ENCODE peak calls at places on chromosomes 4 and X, in seven cellular contexts. One of them, this sample, is unnamed.

GRCh38 chrX:63050225-63050624 is 300.9 kb downstream of the SPIN4 start:
- DNase-seq in AG04450: no peak
- DNase-seq in cardiac muscle cell: no peak
- DNase-seq in MM.1S: peak; percentile 77
- DNase-seq in lower lobe of right lung: no peak
- DNase-seq in suprapubic skin: no peak
- DNase-seq in psoas muscle: no peak
- DNase-seq in this sample: no peak

GRCh38 chrX:47321386-47321785 is 49.0 kb upstream of the ZNF157 start:
- DNase-seq in AG04450: no peak
- DNase-seq in cardiac muscle cell: peak; percentile 81
- DNase-seq in MM.1S: no peak
- DNase-seq in lower lobe of right lung: peak; percentile 46
- DNase-seq in suprapubic skin: no peak
- DNase-seq in psoas muscle: peak; percentile 57
- DNase-seq in this sample: no peak

GRCh38 chr4:73816814-73817213 is 19.7 kb upstream of the CXCL6 start:
- DNase-seq in AG04450: peak; percentile 67
- DNase-seq in cardiac muscle cell: peak; percentile 88
- DNase-seq in MM.1S: peak; percentile 53
- DNase-seq in lower lobe of right lung: no peak
- DNase-seq in suprapubic skin: no peak
- DNase-seq in psoas muscle: no peak
- DNase-seq in this sample: peak; percentile 26

GRCh38 chrX:16114640-16115039 is 8.7 kb upstream of the GRPR start:
- DNase-seq in AG04450: peak; percentile 45
- DNase-seq in cardiac muscle cell: peak; percentile 63
- DNase-seq in MM.1S: no peak
- DNase-seq in lower lobe of right lung: no peak
- DNase-seq in suprapubic skin: no peak
- DNase-seq in psoas muscle: no peak
- DNase-seq in this sample: peak; percentile 96

GRCh38 chr4:48490680-48491513 is 845 bp downstream of the ZAR1 start:
- DNase-seq in AG04450: no peak
- DNase-seq in cardiac muscle cell: no peak
- DNase-seq in MM.1S: no peak
- DNase-seq in lower lobe of right lung: peak; percentile 40
- DNase-seq in suprapubic skin: no peak
- DNase-seq in psoas muscle: peak; percentile 14
- DNase-seq in this sample: no peak

GRCh38 chr4:41213563-41214157 is 682 bp downstream of the APBB2 start:
- DNase-seq in AG04450: no peak
- DNase-seq in cardiac muscle cell: peak; percentile 30
- DNase-seq in MM.1S: no peak
- DNase-seq in lower lobe of right lung: no peak
- DNase-seq in suprapubic skin: no peak
- DNase-seq in psoas muscle: peak; percentile 34
- DNase-seq in this sample: no peak

GRCh38 chrX:72245461-72246089 is 6.7 kb upstream of the ERCC6L start:
- DNase-seq in AG04450: no peak
- DNase-seq in cardiac muscle cell: peak; percentile 71
- DNase-seq in MM.1S: peak; percentile 23
- DNase-seq in lower lobe of right lung: peak; percentile 48
- DNase-seq in suprapubic skin: no peak
- DNase-seq in psoas muscle: peak; percentile 40
- DNase-seq in this sample: no peak

GRCh38 chr4:166091914-166092510 is 219.0 kb downstream of the TLL1 start:
- DNase-seq in AG04450: no peak
- DNase-seq in cardiac muscle cell: peak; percentile 67
- DNase-seq in MM.1S: peak; percentile 61
- DNase-seq in lower lobe of right lung: no peak
- DNase-seq in suprapubic skin: no peak
- DNase-seq in psoas muscle: no peak
- DNase-seq in this sample: peak; percentile 2

GRCh38 chr4:55172694-55173287 is 47.4 kb upstream of the KDR start:
- DNase-seq in AG04450: no peak
- DNase-seq in cardiac muscle cell: peak; percentile 82
- DNase-seq in MM.1S: no peak
- DNase-seq in lower lobe of right lung: no peak
- DNase-seq in suprapubic skin: no peak
- DNase-seq in psoas muscle: no peak
- DNase-seq in this sample: no peak

GRCh38 chr4:138910914-138911336 is 104.7 kb upstream of the NOCT start:
- DNase-seq in AG04450: peak; percentile 57
- DNase-seq in cardiac muscle cell: peak; percentile 93
- DNase-seq in MM.1S: no peak
- DNase-seq in lower lobe of right lung: peak; percentile 76
- DNase-seq in suprapubic skin: peak; percentile 82
- DNase-seq in psoas muscle: peak; percentile 56
- DNase-seq in this sample: no peak

GRCh38 chrX:16870095-16870860 is at the start of gene RBBP7:
- DNase-seq in AG04450: peak; percentile 72
- DNase-seq in cardiac muscle cell: peak; percentile 94
- DNase-seq in MM.1S: peak; percentile 86
- DNase-seq in lower lobe of right lung: peak; percentile 92
- DNase-seq in suprapubic skin: peak; percentile 91
- DNase-seq in psoas muscle: peak; percentile 95
- DNase-seq in this sample: peak; percentile 36

GRCh38 chrX:131671714-131672113 is 127.8 kb downstream of the OR13H1 start:
- DNase-seq in AG04450: no peak
- DNase-seq in cardiac muscle cell: no peak
- DNase-seq in MM.1S: no peak
- DNase-seq in lower lobe of right lung: no peak
- DNase-seq in suprapubic skin: no peak
- DNase-seq in psoas muscle: no peak
- DNase-seq in this sample: no peak

GRCh38 chrX:131677655-131678628 is 134.1 kb downstream of the OR13H1 start:
- DNase-seq in AG04450: no peak
- DNase-seq in cardiac muscle cell: peak; percentile 23
- DNase-seq in MM.1S: peak; percentile 51
- DNase-seq in lower lobe of right lung: no peak
- DNase-seq in suprapubic skin: no peak
- DNase-seq in psoas muscle: peak; percentile 21
- DNase-seq in this sample: no peak

GRCh38 chrX:131675596-131676194 is 131.8 kb downstream of the OR13H1 start:
- DNase-seq in AG04450: no peak
- DNase-seq in cardiac muscle cell: peak; percentile 1
- DNase-seq in MM.1S: peak; percentile 52
- DNase-seq in lower lobe of right lung: no peak
- DNase-seq in suprapubic skin: no peak
- DNase-seq in psoas muscle: no peak
- DNase-seq in this sample: no peak
- TF ChIP-seq CTCF in AG04450: peak; percentile 20
- TF ChIP-seq CTCF in cardiac muscle cell: peak; percentile 33
- TF ChIP-seq CTCF in MM.1S: peak; percentile 77
- TF ChIP-seq CTCF in lower lobe of right lung: no peak
- TF ChIP-seq CTCF in suprapubic skin: no peak
- TF ChIP-seq CTCF in psoas muscle: peak; percentile 31
- TF ChIP-seq CTCF in this sample: no peak

DNA sequence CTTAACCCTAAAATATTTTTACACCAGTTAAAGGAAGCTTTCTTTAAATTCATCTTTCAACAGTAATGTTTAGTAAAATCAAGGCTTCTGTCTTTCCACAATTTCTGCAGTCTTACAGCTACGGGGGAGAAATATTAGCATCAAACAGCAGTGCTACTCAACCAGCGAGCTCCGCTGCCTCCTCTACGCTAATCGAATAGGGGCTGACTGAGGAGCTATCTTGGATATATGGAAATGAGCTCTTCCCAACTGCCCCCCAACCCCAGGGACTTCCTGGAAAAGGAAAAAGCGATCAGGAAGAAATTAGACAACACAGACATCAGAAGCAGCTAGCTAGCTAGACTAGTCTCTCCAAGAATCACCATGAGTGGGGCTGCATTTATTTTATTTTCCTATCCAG is 7.7 kb downstream of the NKX6-1 start:
- DNase-seq in AG04450: no peak
- DNase-seq in cardiac muscle cell: no peak
- DNase-seq in MM.1S: no peak
- DNase-seq in lower lobe of right lung: no peak
- DNase-seq in suprapubic skin: no peak
- DNase-seq in psoas muscle: no peak
- DNase-seq in this sample: no peak
- H3K4me3 ChIP-seq in AG04450: no peak overlapping the region
- H3K4me3 ChIP-seq in cardiac muscle cell: no peak overlapping the region
- H3K4me3 ChIP-seq in MM.1S: no peak overlapping the region
- H3K4me3 ChIP-seq in lower lobe of right lung: no peak overlapping the region
- H3K4me3 ChIP-seq in suprapubic skin: no peak overlapping the region
- H3K4me3 ChIP-seq in psoas muscle: no peak overlapping the region
- H3K4me3 ChIP-seq in this sample: no peak overlapping the region

GRCh38 chrX:39152106-39152649 is 350.9 kb downstream of the MID1IP1 start:
- DNase-seq in AG04450: no peak
- DNase-seq in cardiac muscle cell: peak; percentile 13
- DNase-seq in MM.1S: no peak
- DNase-seq in lower lobe of right lung: peak; percentile 59
- DNase-seq in suprapubic skin: peak; percentile 76
- DNase-seq in psoas muscle: no peak
- DNase-seq in this sample: no peak

GRCh38 chrX:39150621-39151020 is 349.4 kb downstream of the MID1IP1 start:
- DNase-seq in AG04450: no peak
- DNase-seq in cardiac muscle cell: no peak
- DNase-seq in MM.1S: no peak
- DNase-seq in lower lobe of right lung: no peak
- DNase-seq in suprapubic skin: no peak
- DNase-seq in psoas muscle: no peak
- DNase-seq in this sample: no peak

GRCh38 chrX:39145859-39146258 is 344.6 kb downstream of the MID1IP1 start:
- DNase-seq in AG04450: no peak
- DNase-seq in cardiac muscle cell: no peak
- DNase-seq in MM.1S: no peak
- DNase-seq in lower lobe of right lung: no peak
- DNase-seq in suprapubic skin: no peak
- DNase-seq in psoas muscle: no peak
- DNase-seq in this sample: no peak

GRCh38 chrX:39150210-39150609 is 349.0 kb downstream of the MID1IP1 start:
- DNase-seq in AG04450: no peak
- DNase-seq in cardiac muscle cell: no peak
- DNase-seq in MM.1S: no peak
- DNase-seq in lower lobe of right lung: no peak
- DNase-seq in suprapubic skin: no peak
- DNase-seq in psoas muscle: no peak
- DNase-seq in this sample: no peak

DNA sequence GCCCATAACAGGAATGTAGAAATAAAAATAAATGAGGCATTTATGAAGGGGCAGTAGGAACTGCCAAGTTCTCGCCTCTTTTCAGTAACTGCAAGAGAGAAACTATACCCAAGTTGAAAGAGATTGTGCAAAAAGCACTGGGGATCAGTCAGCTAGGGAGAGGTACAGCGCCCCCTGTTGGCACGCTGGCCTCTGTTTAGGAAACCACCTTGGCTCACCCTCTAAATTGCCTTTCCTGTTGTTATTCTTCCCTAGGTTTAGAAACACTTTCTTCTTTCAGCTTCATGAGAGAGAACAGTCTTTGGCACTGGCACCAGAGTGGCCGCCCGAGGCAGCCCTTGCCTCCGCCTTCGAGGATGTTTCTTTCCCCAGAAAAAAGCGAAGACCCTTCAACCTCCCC is 348.5 kb downstream of the MID1IP1 start:
- DNase-seq in AG04450: peak; percentile 4
- DNase-seq in cardiac muscle cell: peak; percentile 72
- DNase-seq in MM.1S: no peak
- DNase-seq in lower lobe of right lung: peak; percentile 84
- DNase-seq in suprapubic skin: peak; percentile 84
- DNase-seq in psoas muscle: peak; percentile 75
- DNase-seq in this sample: no peak
- TF ChIP-seq CTCF in AG04450: peak; percentile 73
- TF ChIP-seq CTCF in cardiac muscle cell: peak; percentile 74
- TF ChIP-seq CTCF in MM.1S: peak; percentile 54
- TF ChIP-seq CTCF in lower lobe of right lung: peak; percentile 75
- TF ChIP-seq CTCF in suprapubic skin: peak; percentile 54
- TF ChIP-seq CTCF in psoas muscle: peak; percentile 74
- TF ChIP-seq CTCF in this sample: peak; percentile 63

GRCh38 chrX:73478961-73479360 is 32.1 kb downstream of the CDX4 start:
- DNase-seq in AG04450: no peak
- DNase-seq in cardiac muscle cell: no peak
- DNase-seq in MM.1S: peak; percentile 16
- DNase-seq in lower lobe of right lung: no peak
- DNase-seq in suprapubic skin: no peak
- DNase-seq in psoas muscle: no peak
- DNase-seq in this sample: no peak

DNA sequence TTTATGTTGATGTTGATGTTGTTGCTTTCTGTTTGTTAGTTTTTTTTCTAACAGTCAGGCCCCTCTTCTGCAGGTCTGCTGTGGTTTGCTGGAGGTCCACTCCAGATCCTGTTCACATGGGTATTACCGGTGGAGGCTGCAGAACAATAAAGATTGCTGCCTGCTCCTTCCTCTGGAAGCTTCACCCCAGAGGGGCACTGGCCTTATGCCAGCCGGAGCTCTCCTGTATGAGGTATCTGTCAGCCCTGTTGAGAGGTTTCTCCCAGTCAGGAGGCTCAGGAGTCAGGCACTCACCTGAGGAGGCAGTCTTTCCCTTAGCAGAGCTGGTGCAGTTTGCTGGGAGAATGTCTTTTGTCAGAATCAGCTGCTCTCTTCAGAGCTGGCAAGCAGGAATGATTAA is 34.7 kb downstream of the CDX4 start:
- DNase-seq in AG04450: no peak
- DNase-seq in cardiac muscle cell: no peak
- DNase-seq in MM.1S: no peak
- DNase-seq in lower lobe of right lung: no peak
- DNase-seq in suprapubic skin: no peak
- DNase-seq in psoas muscle: no peak
- DNase-seq in this sample: no peak
- H3K4me3 ChIP-seq in AG04450: no peak overlapping the region
- H3K4me3 ChIP-seq in cardiac muscle cell: no peak overlapping the region
- H3K4me3 ChIP-seq in MM.1S: no peak overlapping the region
- H3K4me3 ChIP-seq in lower lobe of right lung: no peak overlapping the region
- H3K4me3 ChIP-seq in suprapubic skin: no peak overlapping the region
- H3K4me3 ChIP-seq in psoas muscle: no peak overlapping the region
- H3K4me3 ChIP-seq in this sample: no peak overlapping the region

GRCh38 chrX:1784773-1785172 is 169.9 kb downstream of the ASMT start:
- DNase-seq in AG04450: no peak
- DNase-seq in cardiac muscle cell: no peak
- DNase-seq in MM.1S: no peak
- DNase-seq in lower lobe of right lung: no peak
- DNase-seq in suprapubic skin: no peak
- DNase-seq in psoas muscle: no peak
- DNase-seq in this sample: no peak
- TF ChIP-seq CTCF in AG04450: no peak
- TF ChIP-seq CTCF in cardiac muscle cell: no peak
- TF ChIP-seq CTCF in MM.1S: no peak
- TF ChIP-seq CTCF in lower lobe of right lung: no peak
- TF ChIP-seq CTCF in suprapubic skin: no peak
- TF ChIP-seq CTCF in psoas muscle: no peak
- TF ChIP-seq CTCF in this sample: no peak